ENCODE peak calls at places on chromosomes 16 and 17, in seven cellular contexts. A is neuronal stem cell, P is H1, G is IMR-90, L is trophoblast cell, N is H9, E is mesenchymal stem cell. O is an unnamed sample.

GRCh38 chr17:62595484-62595883 is 32.0 kb upstream of the MRC2 start:
- DNase-seq in E (no peak), A (no peak), P (no peak), G (no peak), N (no peak), L (no peak), O (peak; percentile 43)

GRCh38 chr16:25689137-25689836 is 2.5 kb upstream of the HS3ST4 start:
- DNase-seq in G (no peak), E (no peak), L (no peak), N (no peak), A (no peak), P (no peak), O (no peak)

GRCh38 chr16:20803192-20803560 is 3.1 kb downstream of the ERI2 start:
- DNase-seq in P (no peak), G (peak; percentile 15), L (no peak), E (no peak), N (no peak), A (no peak), O (no peak)

GRCh38 chr16:61391835-61392234 is 644.4 kb downstream of the CDH8 start:
- DNase-seq in E (no peak), A (no peak), L (no peak), N (no peak), G (no peak), P (no peak), O (no peak)

GRCh38 chr16:87723224-87723619 is 42.6 kb downstream of the KLHDC4 start:
- DNase-seq in N (no peak), G (peak; percentile 97), A (no peak), P (no peak), E (peak; percentile 37), L (peak; percentile 38), O (no peak)

GRCh38 chr16:2770781-2771111 is 6.3 kb downstream of the ELOB start:
- DNase-seq in E (no peak), P (no peak), A (no peak), L (no peak), N (no peak), G (no peak), O (no peak)

GRCh38 chr16:89711601-89712475 is 8.9 kb downstream of the VPS9D1 start:
- DNase-seq in G (peak; percentile 50), L (no peak), E (peak; percentile 67), P (peak; percentile 91), A (no peak), N (peak; percentile 68), O (peak; percentile 72)

GRCh38 chr16:15641753-15642556 is 999 bp downstream of the MARF1 start:
- DNase-seq in P (no peak), A (no peak), G (no peak), L (no peak), N (no peak), E (peak; percentile 13), O (no peak)

GRCh38 chr16:14564881-14565687 is 65.0 kb downstream of the PARN start:
- DNase-seq in A (no peak), G (peak; percentile 14), L (no peak), P (no peak), N (no peak), E (no peak), O (no peak)

GRCh38 chr16:71344315-71344905 is 14.1 kb upstream of the CALB2 start:
- DNase-seq in E (no peak), L (no peak), P (no peak), N (no peak), G (no peak), A (no peak), O (peak; percentile 6)

GRCh38 chr16:67241008-67241900 is 6.0 kb downstream of the FHOD1 start:
- DNase-seq in P (no peak), E (peak; percentile 94), G (peak; percentile 92), N (peak; percentile 42), L (peak; percentile 54), A (no peak), O (peak; percentile 84)

GRCh38 chr17:14302421-14303099 is 1.7 kb downstream of the HS3ST3B1 start:
- DNase-seq in L (peak; percentile 84), P (peak; percentile 86), G (peak; percentile 86), A (peak; percentile 82), E (peak; percentile 86), N (peak; percentile 83), O (peak; percentile 86)

GRCh38 chr16:57253410-57253927 is 8.4 kb downstream of the ARL2BP start:
- DNase-seq in N (no peak), E (no peak), A (no peak), L (no peak), P (no peak), G (no peak), O (no peak)

GRCh38 chr17:66900126-66901010 is 64.1 kb upstream of the CACNG4 start:
- DNase-seq in N (no peak), G (peak; percentile 55), L (peak; percentile 21), A (no peak), E (no peak), P (no peak), O (no peak)

GRCh38 chr17:19897901-19898300 is 30.2 kb upstream of the ULK2 start:
- DNase-seq in L (no peak), P (no peak), A (no peak), G (peak; percentile 90), N (no peak), E (peak; percentile 90), O (peak; percentile 19)

GRCh38 chr17:68383443-68384321 is 73.6 kb downstream of the WIPI1 start:
- DNase-seq in L (peak; percentile 73), G (peak; percentile 94), N (peak; percentile 25), P (no peak), A (no peak), E (peak; percentile 97), O (no peak)

GRCh38 chr16:53546988-53547391 is 44.0 kb upstream of the AKTIP start:
- DNase-seq in G (peak; percentile 13), P (no peak), N (peak; percentile 71), L (no peak), E (peak; percentile 65), A (no peak), O (peak; percentile 94)

GRCh38 chr17:46072998-46073397 is 73.9 kb downstream of the STH start:
- DNase-seq in P (no peak), E (peak; percentile 74), N (no peak), A (no peak), G (peak; percentile 80), L (no peak), O (peak; percentile 77)

GRCh38 chr17:45234641-45235040 is 13.0 kb downstream of the FMNL1 start:
- DNase-seq in N (peak; percentile 89), L (no peak), P (peak; percentile 73), G (no peak), A (no peak), E (no peak), O (peak; percentile 75)

GRCh38 chr17:60224064-60224463 is 74.3 kb downstream of the CA4 start:
- DNase-seq in P (no peak), N (no peak), G (peak; percentile 25), A (no peak), L (peak; percentile 53), E (peak; percentile 34), O (peak; percentile 47)

GRCh38 chr17:6048486-6048885 is 21.7 kb upstream of the WSCD1 start:
- DNase-seq in G (no peak), N (no peak), L (no peak), A (no peak), E (no peak), P (no peak), O (no peak)

DNA sequence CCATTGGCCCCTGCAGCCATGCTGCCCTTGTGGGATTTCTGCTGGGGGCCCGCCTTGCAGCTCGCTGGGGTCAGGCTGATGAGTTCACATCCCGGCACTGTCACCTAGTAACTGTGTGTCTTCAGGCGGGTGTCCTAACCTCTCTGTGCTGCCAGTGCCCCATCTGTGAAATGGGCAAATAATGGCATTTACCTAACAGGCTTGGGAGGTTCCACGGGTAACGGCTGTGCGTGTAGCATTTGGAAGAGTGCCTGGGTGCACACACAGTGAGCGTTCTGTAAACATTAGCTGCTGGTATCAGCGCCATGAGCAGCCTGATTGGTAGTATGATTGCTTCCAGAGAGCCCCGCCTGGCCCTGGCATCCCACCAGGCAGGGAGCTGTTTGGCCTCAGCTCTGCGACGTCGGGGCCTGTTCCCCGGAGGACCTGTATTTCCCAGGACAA is 167.3 kb upstream of the GSE1 start:
- DNase-seq in G (peak; percentile 29), N (no peak), P (no peak), A (no peak), E (no peak), L (no peak), O (no peak)
- H3K23ac ChIP-seq in G (no peak overlapping the region), N (no peak overlapping the region), P (no peak overlapping the region), A (no peak overlapping the region), E (no peak overlapping the region), L (no peak overlapping the region), O (no peak overlapping the region)

DNA sequence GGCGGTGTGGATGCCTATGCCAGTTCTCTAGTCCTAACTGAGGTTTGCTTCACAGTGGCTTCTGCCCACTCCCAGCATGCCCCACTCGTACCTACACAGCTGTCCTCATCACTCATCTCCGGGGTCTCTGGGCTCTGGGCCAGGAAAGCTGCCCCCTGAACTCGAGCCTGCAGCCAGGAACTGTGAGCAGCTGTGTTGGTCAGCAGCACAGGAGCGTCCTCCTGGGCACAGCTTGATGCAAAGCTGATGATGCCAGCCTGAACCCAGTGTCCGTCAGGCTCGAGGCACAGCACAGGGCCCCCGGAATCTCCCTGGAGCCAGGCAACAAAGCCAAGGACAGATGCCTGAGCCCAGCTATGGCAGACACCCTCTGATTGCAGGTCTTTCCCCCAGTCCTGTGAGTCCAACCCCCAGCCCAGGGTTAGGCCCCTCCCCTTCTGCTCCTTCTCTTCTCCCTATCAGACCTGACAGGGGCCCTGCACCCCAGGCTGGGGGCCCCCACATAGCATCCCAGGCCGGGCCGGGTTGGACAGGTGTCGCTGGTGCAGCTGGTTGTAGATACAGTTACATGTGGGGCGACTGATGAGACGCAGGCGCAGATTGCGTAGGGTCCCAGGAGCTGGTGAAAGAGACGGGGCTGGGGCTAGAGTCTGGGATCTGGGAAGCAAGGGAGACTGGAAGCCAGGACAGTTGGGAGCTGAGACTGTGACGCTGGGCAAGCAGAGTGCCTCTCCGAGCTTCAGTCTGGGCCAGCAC is 2.7 kb downstream of the PRSS53 start:
- DNase-seq in E (no peak), G (no peak), N (peak; percentile 26), P (no peak), A (no peak), L (no peak), O (no peak)
- H3K23ac ChIP-seq in E (no peak overlapping the region), G (no peak overlapping the region), N (no peak overlapping the region), P (no peak overlapping the region), A (no peak overlapping the region), L (no peak overlapping the region), O (no peak overlapping the region)

DNA sequence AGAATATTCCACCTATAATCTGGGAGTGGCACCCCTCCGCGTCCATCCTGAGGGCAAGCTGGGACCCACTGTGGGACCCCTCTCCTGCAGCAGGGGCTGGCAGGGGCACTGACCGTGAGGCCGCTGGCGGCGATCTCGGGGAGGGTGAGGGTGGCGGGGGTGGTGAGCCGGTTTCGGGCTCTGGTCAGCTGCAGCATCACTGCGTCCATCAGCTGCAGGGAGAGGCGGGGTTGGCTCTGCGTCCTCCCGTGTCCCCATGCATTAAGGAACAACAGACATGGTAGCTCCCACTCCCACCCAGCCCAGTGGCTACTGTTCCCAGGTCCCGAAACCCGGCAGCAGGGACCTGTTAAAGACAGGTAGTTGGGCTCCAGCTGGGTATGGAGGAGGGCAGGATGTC is 3.3 kb downstream of the SMIM22 start:
- DNase-seq in P (no peak), G (no peak), L (no peak), N (no peak), E (no peak), A (no peak), O (no peak)
- H3K23ac ChIP-seq in P (no peak overlapping the region), G (no peak overlapping the region), L (no peak overlapping the region), N (no peak overlapping the region), E (no peak overlapping the region), A (no peak overlapping the region), O (no peak overlapping the region)

DNA sequence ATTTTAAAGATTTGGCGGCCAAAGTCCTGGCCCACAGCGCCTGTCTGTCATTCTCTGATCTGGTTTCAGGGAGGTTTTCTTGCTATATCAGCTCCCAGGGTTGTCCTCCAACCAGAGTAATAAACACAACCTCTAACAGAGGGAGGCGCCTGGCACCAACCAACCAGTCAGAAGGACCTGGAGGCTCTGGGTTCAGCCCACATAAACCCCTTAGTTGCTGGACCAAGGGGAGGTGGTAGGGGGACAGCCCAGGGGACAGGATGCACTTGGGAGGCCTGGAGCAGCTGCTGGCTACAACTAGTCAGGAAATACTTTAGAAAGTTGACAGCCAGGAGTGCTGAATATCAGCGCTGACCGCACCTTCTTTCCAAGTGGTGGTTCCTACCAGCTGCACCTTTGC is 41.7 kb upstream of the CDRT4 start:
- DNase-seq in E (no peak), L (no peak), N (no peak), P (no peak), A (no peak), G (no peak), O (peak; percentile 11)
- H3K23ac ChIP-seq in E (no peak overlapping the region), L (no peak overlapping the region), N (no peak overlapping the region), P (no peak overlapping the region), A (no peak overlapping the region), G (no peak overlapping the region), O (no peak overlapping the region)

O was measured in mesendoderm.